ENCODE peak calls at places on chromosome 16, in seven cellular contexts. H, A, P, W, N, Z and J are unnamed samples.

GRCh38 chr16:50035468-50035992 is 10.5 kb downstream of the CNEP1R1 start:
- DNase-seq in W (no peak), N (no peak), A (no peak), P (no peak), Z (no peak), H (no peak), J (no peak)

GRCh38 chr16:88298882-88299745 is 83.6 kb upstream of the ZNF469 start:
- DNase-seq in H (no peak), Z (no peak), A (no peak), W (no peak), N (no peak), P (no peak), J (no peak)

GRCh38 chr16:88569614-88569984 is 604 bp upstream of the ZC3H18 start:
- DNase-seq in N (no peak), A (peak; percentile 19), P (peak; percentile 60), W (peak; percentile 4), Z (peak; percentile 35), H (peak; percentile 50), J (peak; percentile 40)

GRCh38 chr16:11497851-11498289 is 88.8 kb downstream of the LITAF start:
- DNase-seq in H (peak; percentile 62), W (no peak), A (no peak), N (no peak), Z (peak; percentile 59), P (no peak), J (peak; percentile 66)

GRCh38 chr16:1048442-1049112 is 24.0 kb upstream of the SSTR5 start:
- DNase-seq in H (no peak), W (no peak), N (no peak), P (peak; percentile 70), A (no peak), Z (peak; percentile 75), J (peak; percentile 87)

GRCh38 chr16:63625141-63625540 is 1496.7 kb downstream of the CDH11 start:
- DNase-seq in A (no peak), H (no peak), Z (no peak), P (no peak), N (no peak), W (no peak), J (peak; percentile 29)

GRCh38 chr16:47057631-47057996 is 84.1 kb upstream of the DNAJA2 start:
- DNase-seq in P (no peak), N (peak; percentile 28), H (no peak), Z (no peak), W (no peak), A (no peak), J (no peak)

GRCh38 chr16:55466209-55466608 is 12.8 kb upstream of the MMP2 start:
- DNase-seq in Z (no peak), W (no peak), P (no peak), A (no peak), N (no peak), H (no peak), J (no peak)

GRCh38 chr16:54140057-54140787 is 146.4 kb downstream of the IRX3 start:
- DNase-seq in A (no peak), N (no peak), P (no peak), H (no peak), Z (no peak), W (no peak), J (peak; percentile 33)

GRCh38 chr16:52964290-52964689 is 88.4 kb downstream of the CHD9NB start:
- DNase-seq in W (no peak), Z (no peak), P (no peak), H (no peak), A (no peak), N (no peak), J (no peak)

GRCh38 chr16:26667271-26667703 is 399.4 kb upstream of the C16orf82 start:
- DNase-seq in H (no peak), W (no peak), N (no peak), A (no peak), P (no peak), Z (no peak), J (no peak)

GRCh38 chr16:535446-536405 is 8.2 kb downstream of the CAPN15 start:
- DNase-seq in H (no peak), A (no peak), W (no peak), N (peak; percentile 91), Z (peak; percentile 64), P (no peak), J (peak; percentile 89)

GRCh38 chr16:23148513-23149266 is 562 bp downstream of the USP31 start:
- DNase-seq in N (peak; percentile 93), Z (peak; percentile 79), W (peak; percentile 19), A (peak; percentile 29), H (peak; percentile 69), P (peak; percentile 80), J (peak; percentile 71)

GRCh38 chr16:78321611-78322010 is 222.2 kb downstream of the WWOX start:
- DNase-seq in A (no peak), N (no peak), W (no peak), P (no peak), Z (no peak), H (no peak), J (no peak)

GRCh38 chr16:74695450-74696422 is 4.9 kb downstream of the MLKL start:
- DNase-seq in H (peak; percentile 78), A (peak; percentile 48), Z (peak; percentile 80), W (peak; percentile 55), P (peak; percentile 85), N (peak; percentile 89), J (peak; percentile 86)

GRCh38 chr16:84357191-84357651 is 11.1 kb upstream of the ATP2C2 start:
- DNase-seq in Z (no peak), N (no peak), H (no peak), A (no peak), P (no peak), W (peak; percentile 86), J (no peak)

GRCh38 chr16:6864670-6865069 is 468.0 kb upstream of the RBFOX1 start:
- DNase-seq in Z (no peak), W (no peak), H (no peak), N (no peak), P (no peak), A (no peak), J (no peak)

GRCh38 chr16:67760206-67760605 is 41.1 kb upstream of the GFOD2 start:
- DNase-seq in W (no peak), A (no peak), N (no peak), P (no peak), H (no peak), Z (no peak), J (no peak)

GRCh38 chr16:19704321-19705130 is 13.5 kb downstream of the KNOP1 start:
- DNase-seq in N (no peak), A (no peak), H (no peak), W (no peak), P (no peak), Z (no peak), J (peak; percentile 43)

GRCh38 chr16:11350531-11351335 is 5.5 kb downstream of the RMI2 start:
- DNase-seq in P (no peak), N (no peak), A (no peak), W (no peak), H (no peak), Z (no peak), J (peak; percentile 66)

GRCh38 chr16:4693956-4694663 is 748 bp downstream of the NUDT16L1 start:
- DNase-seq in A (peak; percentile 54), W (no peak), Z (peak; percentile 56), H (peak; percentile 59), P (peak; percentile 44), N (no peak), J (peak; percentile 76)

GRCh38 chr16:19113577-19114358 is at the start of gene ITPRIPL2:
- DNase-seq in P (peak; percentile 96), N (peak; percentile 94), Z (peak; percentile 94), W (no peak), H (peak; percentile 90), A (no peak), J (peak; percentile 89)

GRCh38 chr16:85652431-85653221 is 36.1 kb downstream of the GINS2 start:
- DNase-seq in N (no peak), A (no peak), H (peak; percentile 61), W (no peak), Z (peak; percentile 74), P (peak; percentile 71), J (peak; percentile 57)

GRCh38 chr16:4682616-4683254 is 10.6 kb upstream of the NUDT16L1 start:
- DNase-seq in N (no peak), H (no peak), W (no peak), Z (no peak), P (no peak), A (no peak), J (no peak)

GRCh38 chr16:8781797-8782196 is 15.6 kb downstream of the TMEM186 start:
- DNase-seq in P (no peak), Z (no peak), H (no peak), A (no peak), W (no peak), N (no peak), J (no peak)

GRCh38 chr16:81752225-81752875 is 26.7 kb upstream of the PLCG2 start:
- DNase-seq in Z (peak; percentile 70), H (peak; percentile 62), N (no peak), A (no peak), W (peak; percentile 95), P (peak; percentile 85), J (no peak)